ENCODE peak calls at places on chromosomes 5 and 9, in six cellular contexts. T is central memory CD4-positive, alpha-beta T cell; F is ELF-1; X is right cardiac atrium; J is A673; O is Karpas-422. V is an unnamed sample.
A peak's percentile ranks its signal among the peaks of the same experiment; 100 is the strongest.

GRCh38 chr9:38243993-38244392 is 148.5 kb upstream of the ALDH1B1 start:
- DNase-seq in T (no peak), F (no peak), J (no peak), X (no peak), O (no peak), V (no peak)

GRCh38 chr9:126173929-126174328 is 152.7 kb upstream of the MVB12B start:
- DNase-seq in F (no peak), X (no peak), J (no peak), O (no peak), T (no peak), V (peak; percentile 75)

GRCh38 chr9:19471737-19472648 is 63.2 kb downstream of the ACER2 start:
- DNase-seq in F (peak; percentile 94), X (peak; percentile 70), T (peak; percentile 21), J (peak; percentile 46), O (peak; percentile 66), V (peak; percentile 86)

GRCh38 chr5:36662291-36662851 is 56.0 kb downstream of the SLC1A3 start:
- DNase-seq in O (no peak), T (no peak), F (peak; percentile 86), X (no peak), J (no peak), V (no peak)

GRCh38 chr5:152505442-152506042 is 100.5 kb upstream of the NMUR2 start:
- DNase-seq in F (peak; percentile 40), O (peak; percentile 84), X (peak; percentile 54), T (peak; percentile 17), J (peak; percentile 68), V (no peak)

GRCh38 chr9:136614372-136614922 is 48.3 kb upstream of the EGFL7 start:
- DNase-seq in X (peak; percentile 83), O (no peak), T (no peak), F (no peak), J (no peak), V (no peak)

GRCh38 chr9:35537898-35538297 is 48.0 kb downstream of the RUSC2 start:
- DNase-seq in X (peak; percentile 68), F (no peak), J (no peak), T (no peak), O (no peak), V (no peak)

GRCh38 chr9:129702563-129702962 is 37.1 kb downstream of the PRRX2 start:
- DNase-seq in F (no peak), J (no peak), O (no peak), T (no peak), X (peak; percentile 29), V (no peak)

GRCh38 chr5:78612227-78613150 is 36.1 kb downstream of the LHFPL2 start:
- DNase-seq in F (no peak), J (no peak), X (no peak), T (no peak), O (no peak), V (no peak)

GRCh38 chr5:67032921-67033664 is 163.5 kb downstream of the CD180 start:
- DNase-seq in J (no peak), O (peak; percentile 63), F (no peak), T (no peak), X (no peak), V (no peak)

GRCh38 chr9:12817702-12818101 is 42.9 kb downstream of the LURAP1L start:
- DNase-seq in J (no peak), F (peak; percentile 2), O (no peak), X (no peak), T (no peak), V (no peak)

GRCh38 chr9:95266649-95267048 is 50.9 kb downstream of the FANCC start:
- DNase-seq in O (no peak), F (no peak), J (no peak), X (no peak), T (no peak), V (no peak)

GRCh38 chr9:120416816-120417427 is 163.0 kb downstream of the CDK5RAP2 start:
- DNase-seq in F (no peak), X (no peak), O (no peak), T (no peak), J (no peak), V (no peak)

V was measured in mesenteric fat pad.